ENCODE peak calls at places on chromosomes 12 and 14, in ten cellular contexts. One of them, this sample, is unnamed.

GRCh38 chr12:27161458-27162228 is 79.3 kb upstream of the C12orf71 start:
- DNase-seq in stomach: no peak
- DNase-seq in nephron progenitor cell: no peak
- DNase-seq in kidney: no peak
- DNase-seq in HL-60: no peak
- DNase-seq in AG04449: no peak
- DNase-seq in IMR-90: no peak
- DNase-seq in cardiac fibroblast: peak
- DNase-seq in left lung: no peak
- DNase-seq in CD8-positive, alpha-beta T cell: no peak
- DNase-seq in this sample: no peak

GRCh38 chr12:127133675-127134335 is 1133.2 kb upstream of the TMEM132C start:
- DNase-seq in CD8-positive, alpha-beta T cell: no peak
- DNase-seq in kidney: no peak
- DNase-seq in HL-60: no peak
- DNase-seq in AG04449: no peak
- DNase-seq in IMR-90: no peak
- DNase-seq in left lung: no peak
- DNase-seq in stomach: no peak
- DNase-seq in nephron progenitor cell: no peak
- DNase-seq in cardiac fibroblast: peak
- DNase-seq in this sample: no peak

GRCh38 chr12:80293759-80294158 is 150.3 kb upstream of the PTPRQ start:
- DNase-seq in HL-60: no peak
- DNase-seq in stomach: no peak
- DNase-seq in left lung: no peak
- DNase-seq in CD8-positive, alpha-beta T cell: no peak
- DNase-seq in IMR-90: no peak
- DNase-seq in nephron progenitor cell: no peak
- DNase-seq in cardiac fibroblast: no peak
- DNase-seq in AG04449: no peak
- DNase-seq in kidney: no peak
- DNase-seq in this sample: no peak

GRCh38 chr14:50123062-50123461 is 6.7 kb upstream of the VCPKMT start:
- DNase-seq in HL-60: no peak
- DNase-seq in IMR-90: no peak
- DNase-seq in nephron progenitor cell: no peak
- DNase-seq in AG04449: no peak
- DNase-seq in left lung: no peak
- DNase-seq in kidney: no peak
- DNase-seq in stomach: no peak
- DNase-seq in cardiac fibroblast: no peak
- DNase-seq in CD8-positive, alpha-beta T cell: no peak
- DNase-seq in this sample: no peak

GRCh38 chr12:40198601-40199000 is 26.2 kb upstream of the LRRK2 start:
- DNase-seq in nephron progenitor cell: no peak
- DNase-seq in CD8-positive, alpha-beta T cell: no peak
- DNase-seq in kidney: no peak
- DNase-seq in left lung: no peak
- DNase-seq in cardiac fibroblast: peak
- DNase-seq in AG04449: no peak
- DNase-seq in IMR-90: peak
- DNase-seq in HL-60: no peak
- DNase-seq in stomach: no peak
- DNase-seq in this sample: no peak

GRCh38 chr12:115010324-115010995 is 326.5 kb upstream of the TBX3 start:
- DNase-seq in nephron progenitor cell: no peak
- DNase-seq in AG04449: no peak
- DNase-seq in HL-60: no peak
- DNase-seq in CD8-positive, alpha-beta T cell: no peak
- DNase-seq in left lung: no peak
- DNase-seq in stomach: no peak
- DNase-seq in cardiac fibroblast: peak
- DNase-seq in kidney: no peak
- DNase-seq in IMR-90: peak
- DNase-seq in this sample: no peak

GRCh38 chr12:127063339-127064090 is 1203.5 kb upstream of the TMEM132C start:
- DNase-seq in left lung: no peak
- DNase-seq in nephron progenitor cell: no peak
- DNase-seq in HL-60: no peak
- DNase-seq in AG04449: no peak
- DNase-seq in CD8-positive, alpha-beta T cell: no peak
- DNase-seq in stomach: no peak
- DNase-seq in kidney: no peak
- DNase-seq in IMR-90: no peak
- DNase-seq in cardiac fibroblast: no peak
- DNase-seq in this sample: no peak

GRCh38 chr12:43882578-43883178 is 46.8 kb downstream of the TMEM117 start:
- DNase-seq in nephron progenitor cell: peak
- DNase-seq in kidney: no peak
- DNase-seq in cardiac fibroblast: peak
- DNase-seq in HL-60: peak
- DNase-seq in IMR-90: peak
- DNase-seq in left lung: no peak
- DNase-seq in AG04449: no peak
- DNase-seq in CD8-positive, alpha-beta T cell: no peak
- DNase-seq in stomach: no peak
- DNase-seq in this sample: no peak

GRCh38 chr12:109595321-109595902 is 21.8 kb downstream of the MVK start:
- DNase-seq in HL-60: peak
- DNase-seq in nephron progenitor cell: no peak
- DNase-seq in left lung: no peak
- DNase-seq in stomach: no peak
- DNase-seq in IMR-90: no peak
- DNase-seq in CD8-positive, alpha-beta T cell: no peak
- DNase-seq in kidney: no peak
- DNase-seq in AG04449: no peak
- DNase-seq in cardiac fibroblast: no peak
- DNase-seq in this sample: no peak

GRCh38 chr12:109858764-109859163 is 21.6 kb downstream of the GLTP start:
- DNase-seq in cardiac fibroblast: no peak
- DNase-seq in AG04449: no peak
- DNase-seq in kidney: no peak
- DNase-seq in HL-60: no peak
- DNase-seq in nephron progenitor cell: no peak
- DNase-seq in stomach: no peak
- DNase-seq in CD8-positive, alpha-beta T cell: no peak
- DNase-seq in left lung: no peak
- DNase-seq in IMR-90: peak
- DNase-seq in this sample: no peak

GRCh38 chr14:55973285-55973800 is 144.9 kb upstream of the PELI2 start:
- DNase-seq in cardiac fibroblast: no peak
- DNase-seq in nephron progenitor cell: no peak
- DNase-seq in AG04449: no peak
- DNase-seq in kidney: no peak
- DNase-seq in IMR-90: no peak
- DNase-seq in stomach: no peak
- DNase-seq in left lung: no peak
- DNase-seq in CD8-positive, alpha-beta T cell: no peak
- DNase-seq in HL-60: no peak
- DNase-seq in this sample: no peak

DNA sequence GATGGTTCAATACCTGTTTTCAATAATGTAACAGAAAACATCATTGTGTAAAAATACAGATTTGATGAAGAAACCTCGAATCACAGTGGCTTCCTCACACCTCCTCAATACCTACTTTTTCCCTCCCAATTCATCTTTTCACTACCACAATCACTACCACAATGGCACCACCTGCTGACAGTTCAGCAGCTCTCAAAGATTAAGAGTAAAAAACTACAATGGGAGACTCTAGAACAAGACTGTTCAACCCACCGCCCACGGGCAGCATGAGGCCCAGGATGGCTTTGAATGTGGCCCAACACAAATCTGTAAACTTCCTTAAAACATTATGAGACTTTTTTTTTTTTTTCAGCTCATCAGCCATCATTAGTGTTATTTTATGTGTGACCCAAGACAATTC is 15.2 kb downstream of the MED6 start:
- DNase-seq in IMR-90: peak
- DNase-seq in kidney: no peak
- DNase-seq in HL-60: no peak
- DNase-seq in stomach: no peak
- DNase-seq in nephron progenitor cell: no peak
- DNase-seq in left lung: no peak
- DNase-seq in cardiac fibroblast: peak
- DNase-seq in CD8-positive, alpha-beta T cell: no peak
- DNase-seq in AG04449: no peak
- DNase-seq in this sample: no peak
- TF ChIP-seq CTCF in IMR-90: peak
- TF ChIP-seq CTCF in kidney: no peak
- TF ChIP-seq CTCF in HL-60: no peak
- TF ChIP-seq CTCF in stomach: no peak
- TF ChIP-seq CTCF in nephron progenitor cell: no peak
- TF ChIP-seq CTCF in left lung: no peak
- TF ChIP-seq CTCF in cardiac fibroblast: no peak
- TF ChIP-seq CTCF in CD8-positive, alpha-beta T cell: no peak
- TF ChIP-seq CTCF in AG04449: peak
- TF ChIP-seq CTCF in this sample: no peak

DNA sequence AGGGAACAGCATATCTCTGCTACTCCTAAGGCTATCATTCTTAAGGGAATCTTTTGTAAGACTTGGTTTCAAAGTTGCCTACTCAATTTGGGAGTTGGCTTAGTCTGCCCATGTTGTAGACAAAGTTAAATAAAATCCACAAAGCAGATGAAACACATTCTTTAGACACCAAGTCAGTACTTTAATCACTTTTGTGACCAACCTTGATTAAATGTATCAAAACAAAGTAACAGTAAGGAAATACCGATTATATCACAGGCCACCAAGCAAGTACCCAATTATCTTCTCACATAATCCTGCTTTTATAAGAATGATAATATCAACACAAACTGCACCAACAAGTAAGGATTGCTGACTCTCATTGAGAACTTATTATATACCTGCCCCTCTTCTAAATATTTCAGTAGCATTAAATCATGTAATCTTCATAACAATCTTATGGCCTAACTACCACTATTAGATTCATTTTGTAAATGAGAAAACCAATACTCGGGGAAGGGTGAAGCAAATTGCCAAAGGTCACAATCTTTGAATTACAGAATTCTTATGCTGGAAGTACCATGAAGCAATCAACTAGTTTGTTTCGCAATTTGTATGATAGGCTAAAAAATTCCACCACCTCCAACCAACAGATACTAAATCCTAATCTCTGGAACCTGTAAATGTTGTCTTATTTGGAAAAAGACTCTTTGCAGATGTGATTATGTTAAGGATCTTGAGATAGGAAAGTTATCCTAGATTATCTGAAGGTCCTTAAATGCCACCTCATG is 12.6 kb upstream of the DIO2 start:
- DNase-seq in AG04449: no peak
- DNase-seq in cardiac fibroblast: peak
- DNase-seq in IMR-90: no peak
- DNase-seq in kidney: no peak
- DNase-seq in stomach: no peak
- DNase-seq in CD8-positive, alpha-beta T cell: no peak
- DNase-seq in HL-60: no peak
- DNase-seq in nephron progenitor cell: no peak
- DNase-seq in left lung: no peak
- DNase-seq in this sample: no peak
- TF ChIP-seq CTCF in AG04449: no peak
- TF ChIP-seq CTCF in cardiac fibroblast: no peak
- TF ChIP-seq CTCF in IMR-90: no peak
- TF ChIP-seq CTCF in kidney: no peak
- TF ChIP-seq CTCF in stomach: no peak
- TF ChIP-seq CTCF in CD8-positive, alpha-beta T cell: no peak
- TF ChIP-seq CTCF in HL-60: no peak
- TF ChIP-seq CTCF in nephron progenitor cell: no peak
- TF ChIP-seq CTCF in left lung: no peak
- TF ChIP-seq CTCF in this sample: no peak

GRCh38 chr14:57182760-57183503 is 85.8 kb downstream of the EXOC5 start:
- DNase-seq in HL-60: no peak
- DNase-seq in CD8-positive, alpha-beta T cell: no peak
- DNase-seq in nephron progenitor cell: peak
- DNase-seq in kidney: no peak
- DNase-seq in left lung: no peak
- DNase-seq in AG04449: no peak
- DNase-seq in IMR-90: peak
- DNase-seq in cardiac fibroblast: peak
- DNase-seq in stomach: no peak
- DNase-seq in this sample: no peak
- TF ChIP-seq CTCF in HL-60: no peak
- TF ChIP-seq CTCF in CD8-positive, alpha-beta T cell: no peak
- TF ChIP-seq CTCF in nephron progenitor cell: peak
- TF ChIP-seq CTCF in kidney: peak
- TF ChIP-seq CTCF in left lung: no peak
- TF ChIP-seq CTCF in AG04449: peak
- TF ChIP-seq CTCF in IMR-90: peak
- TF ChIP-seq CTCF in cardiac fibroblast: peak
- TF ChIP-seq CTCF in stomach: no peak
- TF ChIP-seq CTCF in this sample: no peak

DNA sequence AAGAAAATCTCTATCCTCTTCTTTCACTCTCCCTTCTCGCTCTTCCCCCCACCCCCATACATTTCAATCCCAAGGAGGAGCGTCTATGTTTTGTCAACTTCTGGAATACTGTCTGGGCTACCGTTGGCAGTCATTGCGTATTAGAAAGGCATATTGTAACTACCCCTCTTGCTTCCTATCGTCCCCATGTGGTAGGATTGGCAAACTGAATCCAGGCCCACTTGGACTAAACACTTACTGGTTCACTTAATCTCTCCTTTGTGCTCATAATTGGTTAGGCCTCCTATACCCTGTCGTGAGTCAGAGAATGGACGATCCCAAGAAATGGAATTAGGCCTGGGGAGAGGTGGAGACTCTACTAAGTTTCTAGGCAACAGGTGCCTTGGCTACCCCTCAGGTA is 68.8 kb upstream of the SLC8A3 start:
- DNase-seq in stomach: no peak
- DNase-seq in kidney: no peak
- DNase-seq in left lung: no peak
- DNase-seq in CD8-positive, alpha-beta T cell: no peak
- DNase-seq in nephron progenitor cell: no peak
- DNase-seq in IMR-90: no peak
- DNase-seq in cardiac fibroblast: no peak
- DNase-seq in AG04449: no peak
- DNase-seq in HL-60: no peak
- DNase-seq in this sample: no peak
- TF ChIP-seq CTCF in stomach: no peak
- TF ChIP-seq CTCF in kidney: no peak
- TF ChIP-seq CTCF in left lung: no peak
- TF ChIP-seq CTCF in CD8-positive, alpha-beta T cell: no peak
- TF ChIP-seq CTCF in nephron progenitor cell: no peak
- TF ChIP-seq CTCF in IMR-90: no peak
- TF ChIP-seq CTCF in cardiac fibroblast: no peak
- TF ChIP-seq CTCF in AG04449: no peak
- TF ChIP-seq CTCF in HL-60: no peak
- TF ChIP-seq CTCF in this sample: no peak

GRCh38 chr12:4421590-4422031 is 24.0 kb downstream of the FGF6 start:
- DNase-seq in stomach: no peak
- DNase-seq in IMR-90: peak
- DNase-seq in nephron progenitor cell: peak
- DNase-seq in kidney: no peak
- DNase-seq in cardiac fibroblast: peak
- DNase-seq in HL-60: peak
- DNase-seq in left lung: no peak
- DNase-seq in AG04449: no peak
- DNase-seq in CD8-positive, alpha-beta T cell: no peak
- DNase-seq in this sample: no peak
- TF ChIP-seq CTCF in stomach: no peak
- TF ChIP-seq CTCF in IMR-90: peak
- TF ChIP-seq CTCF in nephron progenitor cell: peak
- TF ChIP-seq CTCF in kidney: peak
- TF ChIP-seq CTCF in cardiac fibroblast: peak
- TF ChIP-seq CTCF in HL-60: peak
- TF ChIP-seq CTCF in left lung: peak
- TF ChIP-seq CTCF in AG04449: peak
- TF ChIP-seq CTCF in CD8-positive, alpha-beta T cell: peak
- TF ChIP-seq CTCF in this sample: peak

This sample was measured in natural killer cell.